ENCODE peak calls at places on chromosomes 6 and 20, in six cellular contexts. One of them, this sample, is unnamed.

GRCh38 chr6:163243083-163243482 is 171.4 kb upstream of the QKI start:
- DNase-seq in AML-193: no peak
- DNase-seq in stimulated activated CD8-positive, alpha-beta memory T cell treated with anti-CD3 and anti-CD28 coated beads, Interleukin-2, amount 100 ng/mL, for 1 hour: no peak
- DNase-seq in COR-L47: no peak
- DNase-seq in HS-27A: no peak
- DNase-seq in amniotic stem cell: no peak
- DNase-seq in this sample: no peak

GRCh38 chr6:167404385-167405049 is 79.6 kb downstream of the TTLL2 start:
- DNase-seq in AML-193: no peak
- DNase-seq in stimulated activated CD8-positive, alpha-beta memory T cell treated with anti-CD3 and anti-CD28 coated beads, Interleukin-2, amount 100 ng/mL, for 1 hour: no peak
- DNase-seq in COR-L47: no peak
- DNase-seq in HS-27A: no peak
- DNase-seq in amniotic stem cell: no peak
- DNase-seq in this sample: no peak

GRCh38 chr20:1472556-1473243 is 6.1 kb upstream of the NSFL1C start:
- DNase-seq in AML-193: peak; percentile 81
- DNase-seq in stimulated activated CD8-positive, alpha-beta memory T cell treated with anti-CD3 and anti-CD28 coated beads, Interleukin-2, amount 100 ng/mL, for 1 hour: no peak
- DNase-seq in COR-L47: no peak
- DNase-seq in HS-27A: no peak
- DNase-seq in amniotic stem cell: no peak
- DNase-seq in this sample: no peak

GRCh38 chr6:2524090-2524489 is 226.6 kb downstream of the MYLK4 start:
- DNase-seq in AML-193: peak; percentile 71
- DNase-seq in stimulated activated CD8-positive, alpha-beta memory T cell treated with anti-CD3 and anti-CD28 coated beads, Interleukin-2, amount 100 ng/mL, for 1 hour: no peak
- DNase-seq in COR-L47: no peak
- DNase-seq in HS-27A: no peak
- DNase-seq in amniotic stem cell: no peak
- DNase-seq in this sample: no peak

GRCh38 chr6:29751480-29751879 is 28.2 kb downstream of the HLA-F start:
- DNase-seq in AML-193: no peak
- DNase-seq in stimulated activated CD8-positive, alpha-beta memory T cell treated with anti-CD3 and anti-CD28 coated beads, Interleukin-2, amount 100 ng/mL, for 1 hour: no peak
- DNase-seq in COR-L47: no peak
- DNase-seq in HS-27A: no peak
- DNase-seq in amniotic stem cell: no peak
- DNase-seq in this sample: no peak

GRCh38 chr20:52129611-52130010 is 62.0 kb downstream of the ZFP64 start:
- DNase-seq in AML-193: no peak
- DNase-seq in stimulated activated CD8-positive, alpha-beta memory T cell treated with anti-CD3 and anti-CD28 coated beads, Interleukin-2, amount 100 ng/mL, for 1 hour: no peak
- DNase-seq in COR-L47: no peak
- DNase-seq in HS-27A: no peak
- DNase-seq in amniotic stem cell: no peak
- DNase-seq in this sample: no peak

GRCh38 chr6:114135348-114136002 is 164.5 kb upstream of the HDAC2 start:
- DNase-seq in AML-193: no peak
- DNase-seq in stimulated activated CD8-positive, alpha-beta memory T cell treated with anti-CD3 and anti-CD28 coated beads, Interleukin-2, amount 100 ng/mL, for 1 hour: no peak
- DNase-seq in COR-L47: no peak
- DNase-seq in HS-27A: no peak
- DNase-seq in amniotic stem cell: no peak
- DNase-seq in this sample: no peak

GRCh38 chr20:50850721-50851286 is 55.9 kb downstream of the BCAS4 start:
- DNase-seq in AML-193: no peak
- DNase-seq in stimulated activated CD8-positive, alpha-beta memory T cell treated with anti-CD3 and anti-CD28 coated beads, Interleukin-2, amount 100 ng/mL, for 1 hour: no peak
- DNase-seq in COR-L47: no peak
- DNase-seq in HS-27A: no peak
- DNase-seq in amniotic stem cell: no peak
- DNase-seq in this sample: no peak

GRCh38 chr20:62754122-62754990 is 41.9 kb upstream of the MRGBP start:
- DNase-seq in AML-193: no peak
- DNase-seq in stimulated activated CD8-positive, alpha-beta memory T cell treated with anti-CD3 and anti-CD28 coated beads, Interleukin-2, amount 100 ng/mL, for 1 hour: no peak
- DNase-seq in COR-L47: no peak
- DNase-seq in HS-27A: no peak
- DNase-seq in amniotic stem cell: no peak
- DNase-seq in this sample: no peak

GRCh38 chr20:5039255-5039657 is 37.9 kb upstream of the SLC23A2 start:
- DNase-seq in AML-193: no peak
- DNase-seq in stimulated activated CD8-positive, alpha-beta memory T cell treated with anti-CD3 and anti-CD28 coated beads, Interleukin-2, amount 100 ng/mL, for 1 hour: peak; percentile 16
- DNase-seq in COR-L47: no peak
- DNase-seq in HS-27A: no peak
- DNase-seq in amniotic stem cell: no peak
- DNase-seq in this sample: no peak

GRCh38 chr20:38159949-38160756 is 4.9 kb downstream of the TGM2 start:
- DNase-seq in AML-193: no peak
- DNase-seq in stimulated activated CD8-positive, alpha-beta memory T cell treated with anti-CD3 and anti-CD28 coated beads, Interleukin-2, amount 100 ng/mL, for 1 hour: no peak
- DNase-seq in COR-L47: no peak
- DNase-seq in HS-27A: no peak
- DNase-seq in amniotic stem cell: no peak
- DNase-seq in this sample: no peak

GRCh38 chr20:54623923-54624569 is 148.7 kb downstream of the DOK5 start:
- DNase-seq in AML-193: no peak
- DNase-seq in stimulated activated CD8-positive, alpha-beta memory T cell treated with anti-CD3 and anti-CD28 coated beads, Interleukin-2, amount 100 ng/mL, for 1 hour: no peak
- DNase-seq in COR-L47: no peak
- DNase-seq in HS-27A: no peak
- DNase-seq in amniotic stem cell: no peak
- DNase-seq in this sample: no peak